ENCODE peak calls at places on chromosome 11, in nine cellular contexts. One of them, this sample, is unnamed. For H3K4me1 and H3K27me3, the result is how much of the 10 kb centered on the place peaks cover.

GRCh38 chr11:10382518-10382917 is 72.5 kb upstream of the AMPD3 start:
- DNase-seq in right lobe of liver: no peak
- DNase-seq in osteoblast: no peak
- DNase-seq in CD8-positive, alpha-beta T cell: no peak
- DNase-seq in adrenal gland: no peak
- DNase-seq in pancreas: no peak
- DNase-seq in tibial artery: no peak
- DNase-seq in thyroid gland: no peak
- DNase-seq in neuronal stem cell: no peak
- DNase-seq in this sample: no peak

GRCh38 chr11:121451178-121451981 is 734 bp upstream of the SORL1 start:
- DNase-seq in adrenal gland: no peak
- DNase-seq in neuronal stem cell: no peak
- DNase-seq in pancreas: peak
- DNase-seq in thyroid gland: peak
- DNase-seq in CD8-positive, alpha-beta T cell: peak
- DNase-seq in osteoblast: no peak
- DNase-seq in tibial artery: no peak
- DNase-seq in right lobe of liver: peak
- DNase-seq in this sample: no peak

GRCh38 chr11:15603208-15603607 is 488.5 kb downstream of the INSC start:
- DNase-seq in adrenal gland: no peak
- DNase-seq in tibial artery: peak
- DNase-seq in right lobe of liver: no peak
- DNase-seq in thyroid gland: no peak
- DNase-seq in neuronal stem cell: no peak
- DNase-seq in CD8-positive, alpha-beta T cell: no peak
- DNase-seq in osteoblast: no peak
- DNase-seq in pancreas: no peak
- DNase-seq in this sample: no peak

GRCh38 chr11:62835336-62835735 is 2.7 kb upstream of the TEX54 start:
- DNase-seq in adrenal gland: no peak
- DNase-seq in osteoblast: no peak
- DNase-seq in CD8-positive, alpha-beta T cell: no peak
- DNase-seq in pancreas: no peak
- DNase-seq in thyroid gland: no peak
- DNase-seq in right lobe of liver: no peak
- DNase-seq in neuronal stem cell: no peak
- DNase-seq in tibial artery: no peak
- DNase-seq in this sample: peak

GRCh38 chr11:113779496-113779895 is at the start of gene CLDN25:
- DNase-seq in adrenal gland: no peak
- DNase-seq in right lobe of liver: no peak
- DNase-seq in CD8-positive, alpha-beta T cell: no peak
- DNase-seq in neuronal stem cell: no peak
- DNase-seq in thyroid gland: no peak
- DNase-seq in osteoblast: no peak
- DNase-seq in tibial artery: no peak
- DNase-seq in pancreas: no peak
- DNase-seq in this sample: no peak

GRCh38 chr11:47908198-47908597 is 60.0 kb upstream of the NUP160 start:
- DNase-seq in CD8-positive, alpha-beta T cell: no peak
- DNase-seq in neuronal stem cell: no peak
- DNase-seq in tibial artery: no peak
- DNase-seq in osteoblast: no peak
- DNase-seq in right lobe of liver: no peak
- DNase-seq in pancreas: no peak
- DNase-seq in adrenal gland: no peak
- DNase-seq in thyroid gland: no peak
- DNase-seq in this sample: no peak

GRCh38 chr11:75262961-75263852 is 22.6 kb downstream of the TPBGL start:
- DNase-seq in adrenal gland: no peak
- DNase-seq in osteoblast: peak
- DNase-seq in neuronal stem cell: no peak
- DNase-seq in CD8-positive, alpha-beta T cell: no peak
- DNase-seq in thyroid gland: no peak
- DNase-seq in pancreas: no peak
- DNase-seq in right lobe of liver: peak
- DNase-seq in tibial artery: no peak
- DNase-seq in this sample: peak

GRCh38 chr11:44246726-44247125 is 63.2 kb downstream of the ALX4 start:
- DNase-seq in right lobe of liver: no peak
- DNase-seq in tibial artery: no peak
- DNase-seq in neuronal stem cell: no peak
- DNase-seq in CD8-positive, alpha-beta T cell: no peak
- DNase-seq in pancreas: no peak
- DNase-seq in osteoblast: no peak
- DNase-seq in thyroid gland: peak
- DNase-seq in adrenal gland: no peak
- DNase-seq in this sample: no peak

GRCh38 chr11:61960532-61960931 is 6.9 kb downstream of the FTH1 start:
- DNase-seq in pancreas: peak
- DNase-seq in tibial artery: no peak
- DNase-seq in thyroid gland: no peak
- DNase-seq in right lobe of liver: no peak
- DNase-seq in neuronal stem cell: no peak
- DNase-seq in CD8-positive, alpha-beta T cell: no peak
- DNase-seq in adrenal gland: peak
- DNase-seq in osteoblast: no peak
- DNase-seq in this sample: peak

GRCh38 chr11:86061483-86061882 is 7.4 kb downstream of the PICALM start:
- DNase-seq in right lobe of liver: no peak
- DNase-seq in thyroid gland: no peak
- DNase-seq in CD8-positive, alpha-beta T cell: no peak
- DNase-seq in neuronal stem cell: no peak
- DNase-seq in adrenal gland: no peak
- DNase-seq in pancreas: no peak
- DNase-seq in tibial artery: no peak
- DNase-seq in osteoblast: no peak
- DNase-seq in this sample: no peak

GRCh38 chr11:116694017-116694725 is 78.6 kb downstream of the BUD13 start:
- DNase-seq in right lobe of liver: no peak
- DNase-seq in adrenal gland: no peak
- DNase-seq in thyroid gland: no peak
- DNase-seq in neuronal stem cell: no peak
- DNase-seq in osteoblast: no peak
- DNase-seq in pancreas: no peak
- DNase-seq in tibial artery: no peak
- DNase-seq in CD8-positive, alpha-beta T cell: no peak
- DNase-seq in this sample: no peak

GRCh38 chr11:3169235-3169951 is 4.3 kb upstream of the OSBPL5 start:
- DNase-seq in thyroid gland: peak
- DNase-seq in CD8-positive, alpha-beta T cell: no peak
- DNase-seq in pancreas: peak
- DNase-seq in osteoblast: peak
- DNase-seq in adrenal gland: peak
- DNase-seq in right lobe of liver: peak
- DNase-seq in tibial artery: peak
- DNase-seq in neuronal stem cell: no peak
- DNase-seq in this sample: peak

GRCh38 chr11:133907216-133907615 is 49.6 kb downstream of the IGSF9B start:
- DNase-seq in adrenal gland: no peak
- DNase-seq in tibial artery: no peak
- DNase-seq in neuronal stem cell: no peak
- DNase-seq in pancreas: no peak
- DNase-seq in osteoblast: no peak
- DNase-seq in right lobe of liver: peak
- DNase-seq in thyroid gland: no peak
- DNase-seq in CD8-positive, alpha-beta T cell: no peak
- DNase-seq in this sample: peak

GRCh38 chr11:69830086-69830485 is 10.9 kb upstream of the FGF3 start:
- DNase-seq in CD8-positive, alpha-beta T cell: no peak
- DNase-seq in osteoblast: no peak
- DNase-seq in neuronal stem cell: no peak
- DNase-seq in tibial artery: no peak
- DNase-seq in right lobe of liver: no peak
- DNase-seq in adrenal gland: no peak
- DNase-seq in thyroid gland: no peak
- DNase-seq in pancreas: no peak
- DNase-seq in this sample: peak

GRCh38 chr11:93024376-93024775 is 54.9 kb downstream of the MTNR1B start:
- DNase-seq in thyroid gland: peak
- DNase-seq in tibial artery: no peak
- DNase-seq in right lobe of liver: no peak
- DNase-seq in osteoblast: no peak
- DNase-seq in CD8-positive, alpha-beta T cell: no peak
- DNase-seq in adrenal gland: no peak
- DNase-seq in neuronal stem cell: no peak
- DNase-seq in pancreas: no peak
- DNase-seq in this sample: no peak

GRCh38 chr11:128400382-128401203 is 186.8 kb downstream of the ETS1 start:
- DNase-seq in osteoblast: peak
- DNase-seq in adrenal gland: no peak
- DNase-seq in right lobe of liver: no peak
- DNase-seq in pancreas: no peak
- DNase-seq in tibial artery: no peak
- DNase-seq in thyroid gland: no peak
- DNase-seq in neuronal stem cell: no peak
- DNase-seq in CD8-positive, alpha-beta T cell: no peak
- DNase-seq in this sample: no peak

GRCh38 chr11:12893787-12894672 is 115.1 kb upstream of the RASSF10 start:
- DNase-seq in thyroid gland: peak
- DNase-seq in right lobe of liver: no peak
- DNase-seq in CD8-positive, alpha-beta T cell: peak
- DNase-seq in pancreas: peak
- DNase-seq in tibial artery: peak
- DNase-seq in neuronal stem cell: peak
- DNase-seq in adrenal gland: peak
- DNase-seq in osteoblast: peak
- DNase-seq in this sample: peak
- H3K4me1 ChIP-seq in thyroid gland: under half
- H3K4me1 ChIP-seq in right lobe of liver: under half
- H3K4me1 ChIP-seq in CD8-positive, alpha-beta T cell: under half
- H3K4me1 ChIP-seq in pancreas: under half
- H3K4me1 ChIP-seq in tibial artery: under half
- H3K4me1 ChIP-seq in neuronal stem cell: under half
- H3K4me1 ChIP-seq in adrenal gland: under half
- H3K4me1 ChIP-seq in osteoblast: under half
- H3K4me1 ChIP-seq in this sample: under half

DNA sequence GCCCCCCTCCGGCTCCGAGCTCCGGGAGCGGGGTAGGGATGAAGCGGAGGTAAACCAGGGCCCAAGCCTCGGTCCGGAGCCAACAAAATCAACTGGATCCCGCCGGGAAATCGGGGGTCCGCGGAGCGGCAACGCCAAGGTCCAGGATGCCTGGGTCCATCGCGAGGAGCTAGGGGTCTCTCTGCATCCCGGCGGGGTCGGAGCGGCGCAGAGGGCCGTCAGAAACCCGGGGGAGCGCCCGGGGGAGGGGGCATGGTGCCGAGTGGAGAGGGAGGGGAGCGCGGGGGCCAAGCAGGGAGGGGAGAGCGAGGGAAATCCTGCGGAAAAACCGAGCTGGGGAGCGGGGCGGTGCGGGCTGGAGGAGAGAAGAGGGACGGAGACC is 51.8 kb downstream of the SLC22A12 start:
- DNase-seq in right lobe of liver: no peak
- DNase-seq in tibial artery: no peak
- DNase-seq in thyroid gland: no peak
- DNase-seq in neuronal stem cell: no peak
- DNase-seq in pancreas: no peak
- DNase-seq in osteoblast: peak
- DNase-seq in CD8-positive, alpha-beta T cell: no peak
- DNase-seq in adrenal gland: no peak
- DNase-seq in this sample: no peak
- H3K27me3 ChIP-seq in right lobe of liver: under half
- H3K27me3 ChIP-seq in tibial artery: under half
- H3K27me3 ChIP-seq in thyroid gland: under half
- H3K27me3 ChIP-seq in neuronal stem cell: half or more
- H3K27me3 ChIP-seq in pancreas: under half
- H3K27me3 ChIP-seq in osteoblast: under half
- H3K27me3 ChIP-seq in CD8-positive, alpha-beta T cell: under half
- H3K27me3 ChIP-seq in adrenal gland: under half
- H3K27me3 ChIP-seq in this sample: half or more

GRCh38 chr11:17907046-17907445 is 105.8 kb downstream of the SERGEF start:
- DNase-seq in osteoblast: no peak
- DNase-seq in CD8-positive, alpha-beta T cell: no peak
- DNase-seq in thyroid gland: no peak
- DNase-seq in right lobe of liver: no peak
- DNase-seq in adrenal gland: no peak
- DNase-seq in pancreas: no peak
- DNase-seq in tibial artery: no peak
- DNase-seq in neuronal stem cell: no peak
- DNase-seq in this sample: no peak
- H3K4me1 ChIP-seq in osteoblast: under half
- H3K4me1 ChIP-seq in CD8-positive, alpha-beta T cell: under half
- H3K4me1 ChIP-seq in thyroid gland: under half
- H3K4me1 ChIP-seq in right lobe of liver: under half
- H3K4me1 ChIP-seq in adrenal gland: under half
- H3K4me1 ChIP-seq in pancreas: under half
- H3K4me1 ChIP-seq in tibial artery: under half
- H3K4me1 ChIP-seq in neuronal stem cell: under half
- H3K4me1 ChIP-seq in this sample: under half

DNA sequence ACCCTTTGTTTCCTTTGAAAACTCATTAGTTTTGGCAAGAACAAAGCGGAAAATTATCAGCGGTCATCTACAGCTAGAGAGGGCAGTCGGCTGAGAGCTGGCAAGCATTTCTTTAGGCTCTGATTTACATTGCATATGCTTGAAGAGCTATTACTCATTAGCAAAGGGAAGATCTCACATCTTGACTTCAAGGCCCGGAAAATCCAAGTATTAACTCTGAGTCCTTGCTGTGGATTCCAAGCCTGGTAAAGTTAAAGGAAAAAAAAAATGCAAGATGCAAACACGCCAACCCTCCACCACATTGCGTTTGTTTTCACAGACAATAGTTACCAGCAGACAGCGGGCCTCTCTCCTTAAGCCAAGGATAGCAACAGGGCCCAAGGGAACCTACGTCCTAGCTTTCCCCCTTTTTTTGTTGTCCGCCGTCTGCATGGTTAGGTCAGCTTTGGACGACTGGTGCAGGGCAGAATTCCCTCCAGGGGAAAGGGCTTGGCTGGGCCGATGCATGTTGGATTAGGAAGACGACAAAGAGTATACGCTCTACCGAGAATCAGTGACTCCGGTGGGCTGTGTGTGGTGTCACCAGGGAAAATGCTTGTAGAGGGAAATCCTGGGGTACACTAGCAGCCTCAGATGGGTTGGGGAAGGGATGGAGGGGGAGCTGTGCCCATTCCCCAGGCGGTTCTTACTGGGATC is 1.7 kb downstream of the TESMIN start:
- DNase-seq in tibial artery: no peak
- DNase-seq in neuronal stem cell: peak
- DNase-seq in pancreas: no peak
- DNase-seq in adrenal gland: no peak
- DNase-seq in CD8-positive, alpha-beta T cell: no peak
- DNase-seq in right lobe of liver: no peak
- DNase-seq in thyroid gland: no peak
- DNase-seq in osteoblast: no peak
- DNase-seq in this sample: no peak
- H3K27me3 ChIP-seq in tibial artery: under half
- H3K27me3 ChIP-seq in neuronal stem cell: under half
- H3K27me3 ChIP-seq in pancreas: under half
- H3K27me3 ChIP-seq in adrenal gland: under half
- H3K27me3 ChIP-seq in CD8-positive, alpha-beta T cell: under half
- H3K27me3 ChIP-seq in right lobe of liver: under half
- H3K27me3 ChIP-seq in thyroid gland: under half
- H3K27me3 ChIP-seq in osteoblast: under half
- H3K27me3 ChIP-seq in this sample: under half

GRCh38 chr11:71568707-71569349 is 3.5 kb downstream of the KRTAP5-10 start:
- DNase-seq in thyroid gland: no peak
- DNase-seq in right lobe of liver: no peak
- DNase-seq in neuronal stem cell: no peak
- DNase-seq in tibial artery: no peak
- DNase-seq in adrenal gland: peak
- DNase-seq in CD8-positive, alpha-beta T cell: no peak
- DNase-seq in pancreas: no peak
- DNase-seq in osteoblast: peak
- DNase-seq in this sample: no peak
- H3K4me1 ChIP-seq in thyroid gland: under half
- H3K4me1 ChIP-seq in right lobe of liver: under half
- H3K4me1 ChIP-seq in neuronal stem cell: under half
- H3K4me1 ChIP-seq in tibial artery: under half
- H3K4me1 ChIP-seq in adrenal gland: under half
- H3K4me1 ChIP-seq in CD8-positive, alpha-beta T cell: under half
- H3K4me1 ChIP-seq in pancreas: under half
- H3K4me1 ChIP-seq in osteoblast: under half
- H3K4me1 ChIP-seq in this sample: under half